ENCODE peak calls at places on chromosomes 6 and 20, in seven cellular contexts. P is Kasumi-1, Y is GM10248, T is fibroblast of the aortic adventitia, V is pancreas, M is AG04450, I is lower lobe of right lung. F is an unnamed sample.

GRCh38 chr6:112205521-112206458 is 48.6 kb downstream of the LAMA4 start:
- DNase-seq in P (no peak), Y (no peak), T (peak), V (no peak), M (no peak), I (no peak), F (no peak)

GRCh38 chr20:57322476-57322875 is 7.1 kb upstream of the SPO11 start:
- DNase-seq in P (no peak), Y (no peak), T (no peak), V (no peak), M (no peak), I (no peak), F (no peak)

GRCh38 chr6:7106215-7106751 is 1.5 kb upstream of the RREB1 start:
- DNase-seq in P (no peak), Y (no peak), T (no peak), V (no peak), M (no peak), I (no peak), F (no peak)

GRCh38 chr6:156852147-156852857 is 75.1 kb downstream of the ARID1B start:
- DNase-seq in P (no peak), Y (no peak), T (no peak), V (no peak), M (no peak), I (no peak), F (no peak)

GRCh38 chr6:21349834-21350233 is 243.7 kb upstream of the SOX4 start:
- DNase-seq in P (no peak), Y (no peak), T (no peak), V (no peak), M (no peak), I (no peak), F (no peak)

GRCh38 chr20:63740501-63741353 is 1.2 kb downstream of the SLC2A4RG start:
- DNase-seq in P (peak), Y (peak), T (peak), V (peak), M (peak), I (peak), F (peak)

GRCh38 chr6:118908441-118908840 is 14.5 kb downstream of the ASF1A start:
- DNase-seq in P (no peak), Y (no peak), T (no peak), V (no peak), M (no peak), I (no peak), F (no peak)

GRCh38 chr20:9200196-9200595 is 131.3 kb downstream of the PLCB4 start:
- DNase-seq in P (no peak), Y (no peak), T (no peak), V (no peak), M (no peak), I (no peak), F (no peak)

GRCh38 chr6:138577151-138577915 is 78.0 kb upstream of the NHSL1 start:
- DNase-seq in P (no peak), Y (no peak), T (no peak), V (no peak), M (no peak), I (no peak), F (peak)

GRCh38 chr6:157029980-157030690 is 253.0 kb downstream of the ARID1B start:
- DNase-seq in P (no peak), Y (no peak), T (no peak), V (no peak), M (no peak), I (no peak), F (peak)

GRCh38 chr6:159946912-159947311 is 22.0 kb upstream of the IGF2R start:
- DNase-seq in P (no peak), Y (no peak), T (no peak), V (no peak), M (no peak), I (no peak), F (no peak)

GRCh38 chr6:3335169-3335568 is 76.4 kb downstream of the PSMG4 start:
- DNase-seq in P (no peak), Y (no peak), T (no peak), V (no peak), M (no peak), I (no peak), F (no peak)

GRCh38 chr6:39688494-39688893 is 36.7 kb downstream of the KIF6 start:
- DNase-seq in P (no peak), Y (no peak), T (peak), V (no peak), M (peak), I (no peak), F (no peak)

GRCh38 chr6:89602713-89603112 is 35.8 kb downstream of the LYRM2 start:
- DNase-seq in P (no peak), Y (no peak), T (no peak), V (no peak), M (no peak), I (no peak), F (no peak)

GRCh38 chr20:39897781-39898466 is 791.1 kb downstream of the MAFB start:
- DNase-seq in P (no peak), Y (no peak), T (no peak), V (no peak), M (no peak), I (no peak), F (no peak)

GRCh38 chr6:140040391-140040790 is 665.9 kb upstream of the CITED2 start:
- DNase-seq in P (no peak), Y (no peak), T (no peak), V (no peak), M (no peak), I (no peak), F (no peak)

GRCh38 chr6:50077385-50077784 is 27.7 kb upstream of the DEFB112 start:
- DNase-seq in P (no peak), Y (no peak), T (no peak), V (no peak), M (no peak), I (no peak), F (no peak)

GRCh38 chr6:144265390-144265789 is 19.7 kb upstream of the UTRN start:
- DNase-seq in P (no peak), Y (peak), T (peak), V (peak), M (no peak), I (no peak), F (no peak)

GRCh38 chr20:63756648-63756991 is 17.0 kb downstream of the SLC2A4RG start:
- DNase-seq in P (no peak), Y (no peak), T (no peak), V (no peak), M (no peak), I (no peak), F (no peak)

GRCh38 chr6:117480651-117481050 is 1.8 kb upstream of the DCBLD1 start:
- DNase-seq in P (no peak), Y (no peak), T (no peak), V (no peak), M (no peak), I (no peak), F (no peak)

GRCh38 chr6:11273406-11274065 is 41.1 kb upstream of the NEDD9 start:
- DNase-seq in P (no peak), Y (no peak), T (no peak), V (no peak), M (no peak), I (no peak), F (no peak)

GRCh38 chr6:148027201-148027600 is 315.4 kb upstream of the SASH1 start:
- DNase-seq in P (no peak), Y (no peak), T (no peak), V (no peak), M (no peak), I (no peak), F (peak)

GRCh38 chr6:5723905-5724691 is 282.6 kb downstream of the NRN1 start:
- DNase-seq in P (peak), Y (peak), T (no peak), V (peak), M (no peak), I (peak), F (no peak)

GRCh38 chr6:140062042-140063041 is 687.9 kb upstream of the CITED2 start:
- DNase-seq in P (no peak), Y (no peak), T (peak), V (peak), M (peak), I (no peak), F (no peak)

F was measured in NCI-H510A.